ENCODE peak calls at places on chromosome X, in six cellular contexts. J, A, F, B, G and L are unnamed samples.
A peak's percentile ranks its signal among the peaks of the same experiment; 100 is the strongest.

GRCh38 chrX:152926923-152927322 is 29.1 kb downstream of the ZNF185 start:
- DNase-seq in J (no peak), A (peak; percentile 45), F (no peak), B (no peak), G (peak; percentile 23), L (peak; percentile 10)

GRCh38 chrX:21493226-21493850 is 119.1 kb downstream of the CNKSR2 start:
- DNase-seq in J (no peak), A (no peak), F (no peak), B (no peak), G (no peak), L (peak; percentile 47)

GRCh38 chrX:108036298-108036973 is 8.4 kb upstream of the VSIG1 start:
- DNase-seq in J (no peak), A (peak; percentile 3), F (no peak), B (no peak), G (peak; percentile 68), L (peak; percentile 93)

GRCh38 chrX:38379088-38379487 is 26.7 kb downstream of the OTC start:
- DNase-seq in J (no peak), A (no peak), F (no peak), B (no peak), G (no peak), L (no peak)

GRCh38 chrX:12901486-12901885 is 4.9 kb upstream of the TLR8 start:
- DNase-seq in J (peak; percentile 4), A (peak; percentile 54), F (peak; percentile 69), B (peak; percentile 52), G (peak; percentile 30), L (peak; percentile 39)

GRCh38 chrX:151970661-151971060 is 3.8 kb downstream of the GABRE start:
- DNase-seq in J (no peak), A (no peak), F (no peak), B (no peak), G (peak; percentile 65), L (peak; percentile 65)

GRCh38 chrX:110006161-110006560 is 3.2 kb downstream of the TMEM164 start:
- DNase-seq in J (no peak), A (no peak), F (no peak), B (no peak), G (no peak), L (no peak)

GRCh38 chrX:24153796-24154189 is 4.3 kb downstream of the ZFX start:
- DNase-seq in J (no peak), A (no peak), F (no peak), B (no peak), G (no peak), L (no peak)

GRCh38 chrX:154711264-154711663 is 39.6 kb downstream of the GAB3 start:
- DNase-seq in J (no peak), A (no peak), F (no peak), B (no peak), G (no peak), L (no peak)

GRCh38 chrX:67555578-67556203 is 11.9 kb downstream of the AR start:
- DNase-seq in J (no peak), A (peak; percentile 64), F (peak; percentile 46), B (peak; percentile 55), G (peak; percentile 44), L (peak; percentile 21)

GRCh38 chrX:23661671-23662070 is 5.6 kb upstream of the PRDX4 start:
- DNase-seq in J (no peak), A (no peak), F (no peak), B (no peak), G (no peak), L (peak; percentile 16)

GRCh38 chrX:66200855-66201795 is 37.1 kb downstream of the HEPH start:
- DNase-seq in J (no peak), A (no peak), F (no peak), B (no peak), G (peak; percentile 7), L (peak; percentile 17)

GRCh38 chrX:45669715-45670360 is 469.2 kb upstream of the DIPK2B start:
- DNase-seq in J (no peak), A (no peak), F (no peak), B (no peak), G (peak; percentile 0), L (peak; percentile 38)

GRCh38 chrX:46165411-46165810 is 379.8 kb downstream of the ZNF674 start:
- DNase-seq in J (no peak), A (peak; percentile 1), F (no peak), B (no peak), G (no peak), L (peak; percentile 16)

GRCh38 chrX:134631404-134632346 is 26.6 kb downstream of the PLAC1 start:
- DNase-seq in J (no peak), A (no peak), F (no peak), B (no peak), G (peak; percentile 79), L (peak; percentile 76)

GRCh38 chrX:110600745-110601310 is 194.8 kb downstream of the CHRDL1 start:
- DNase-seq in J (no peak), A (peak; percentile 2), F (no peak), B (no peak), G (no peak), L (no peak)

GRCh38 chrX:130196453-130196852 is 24.7 kb downstream of the RAB33A start:
- DNase-seq in J (no peak), A (no peak), F (no peak), B (no peak), G (peak; percentile 75), L (no peak)

GRCh38 chrX:102517331-102517730 is 792 bp upstream of the TMSB15A start:
- DNase-seq in J (no peak), A (peak; percentile 29), F (no peak), B (no peak), G (peak; percentile 1), L (peak; percentile 17)

GRCh38 chrX:1466232-1466661 is 13.5 kb upstream of the ASMTL start:
- DNase-seq in J (no peak), A (no peak), F (peak; percentile 43), B (peak; percentile 27), G (no peak), L (no peak)

GRCh38 chrX:77743720-77744119 is 42.3 kb downstream of the ATRX start:
- DNase-seq in J (no peak), A (peak; percentile 5), F (no peak), B (no peak), G (peak; percentile 25), L (peak; percentile 4)

DNA sequence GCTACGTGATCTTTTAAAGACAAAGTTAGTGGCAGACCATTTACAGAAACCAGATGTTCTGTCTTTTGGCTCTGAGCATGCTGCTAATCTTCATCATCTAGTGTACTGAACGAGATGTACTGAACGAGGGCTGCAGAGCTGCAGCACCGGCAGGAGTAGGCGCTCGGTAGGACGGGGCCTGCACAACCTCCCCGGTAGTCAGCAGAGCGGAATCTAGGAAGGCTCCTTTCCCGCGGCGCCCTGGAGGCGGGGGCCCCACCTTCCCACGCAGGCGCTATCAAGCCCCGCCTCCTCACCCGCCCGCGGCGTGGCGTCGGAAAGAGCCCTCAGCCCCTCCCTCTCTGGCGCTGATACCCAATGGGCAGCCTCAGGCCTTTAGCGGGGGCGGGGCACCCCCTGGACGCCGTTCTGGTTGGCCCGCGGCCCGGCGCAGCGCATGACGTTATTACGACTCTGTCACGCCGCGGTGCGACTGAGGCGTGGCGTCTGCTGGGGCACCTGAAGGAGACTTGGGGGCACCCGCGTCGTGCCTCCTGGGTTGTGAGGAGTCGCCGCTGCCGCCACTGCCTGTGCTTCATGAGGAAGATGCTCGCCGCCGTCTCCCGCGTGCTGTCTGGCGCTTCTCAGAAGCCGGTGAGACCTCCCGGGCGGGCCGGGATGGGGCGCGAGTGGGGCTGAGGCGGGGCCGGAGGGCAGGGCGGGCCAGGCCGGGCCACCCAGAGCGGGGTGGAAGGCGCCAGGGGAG is at the start of gene PDHA1:
- DNase-seq in J (peak; percentile 82), A (peak; percentile 93), F (peak; percentile 84), B (peak; percentile 91), G (peak; percentile 92), L (peak; percentile 87)
- H2BK5ac ChIP-seq in J (no peak within 1 kb of the TSS), A (no peak within 1 kb of the TSS), F (no peak within 1 kb of the TSS), B (no peak within 1 kb of the TSS), G (no peak within 1 kb of the TSS), L (peak within 1 kb of the TSS; percentile 80)

DNA sequence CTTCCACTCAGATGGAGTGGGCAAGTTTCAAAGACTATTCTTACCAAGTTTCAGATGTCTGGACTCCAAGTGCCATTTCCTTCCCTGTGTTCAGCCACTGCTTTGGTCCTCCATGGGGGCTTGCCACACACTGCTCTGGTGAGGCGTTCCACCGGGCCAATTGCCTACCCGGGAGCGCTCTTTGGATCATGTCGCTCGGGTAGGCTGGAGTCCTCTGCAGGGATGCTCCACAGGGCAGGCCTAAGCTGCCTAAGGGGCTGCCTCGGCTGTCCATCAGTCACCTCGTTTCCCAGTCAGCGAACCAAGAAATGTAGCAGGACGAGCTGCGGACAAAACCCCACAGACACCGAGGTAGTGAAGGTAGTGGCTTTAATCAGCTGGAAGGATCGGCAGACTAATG is 200.7 kb upstream of the KLF8 start:
- DNase-seq in J (no peak), A (no peak), F (no peak), B (no peak), G (no peak), L (no peak)
- H2BK5ac ChIP-seq in J (no peak overlapping the region), A (no peak overlapping the region), F (no peak overlapping the region), B (no peak overlapping the region), G (no peak overlapping the region), L (no peak overlapping the region)

GRCh38 chrX:133576876-133577275 is 161.6 kb upstream of the GPC4 start:
- DNase-seq in J (no peak), A (no peak), F (no peak), B (no peak), G (no peak), L (no peak)

GRCh38 chrX:133586443-133586842 is 171.2 kb upstream of the GPC4 start:
- DNase-seq in J (no peak), A (peak; percentile 46), F (no peak), B (no peak), G (no peak), L (no peak)

GRCh38 chrX:133575501-133575900 is 160.2 kb upstream of the GPC4 start:
- DNase-seq in J (no peak), A (no peak), F (no peak), B (no peak), G (no peak), L (no peak)

GRCh38 chrX:133583825-133584224 is 168.5 kb upstream of the GPC4 start:
- DNase-seq in J (no peak), A (no peak), F (no peak), B (no peak), G (no peak), L (no peak)

GRCh38 chrX:133580630-133581029 is 165.3 kb upstream of the GPC4 start:
- DNase-seq in J (no peak), A (no peak), F (no peak), B (no peak), G (no peak), L (no peak)
- H2BK5ac ChIP-seq in J (no peak overlapping the region), A (no peak overlapping the region), F (no peak overlapping the region), B (no peak overlapping the region), G (no peak overlapping the region), L (no peak overlapping the region)

GRCh38 chrX:74107666-74108065 is 196.3 kb upstream of the ZCCHC13 start:
- DNase-seq in J (no peak), A (no peak), F (no peak), B (no peak), G (no peak), L (no peak)

DNA sequence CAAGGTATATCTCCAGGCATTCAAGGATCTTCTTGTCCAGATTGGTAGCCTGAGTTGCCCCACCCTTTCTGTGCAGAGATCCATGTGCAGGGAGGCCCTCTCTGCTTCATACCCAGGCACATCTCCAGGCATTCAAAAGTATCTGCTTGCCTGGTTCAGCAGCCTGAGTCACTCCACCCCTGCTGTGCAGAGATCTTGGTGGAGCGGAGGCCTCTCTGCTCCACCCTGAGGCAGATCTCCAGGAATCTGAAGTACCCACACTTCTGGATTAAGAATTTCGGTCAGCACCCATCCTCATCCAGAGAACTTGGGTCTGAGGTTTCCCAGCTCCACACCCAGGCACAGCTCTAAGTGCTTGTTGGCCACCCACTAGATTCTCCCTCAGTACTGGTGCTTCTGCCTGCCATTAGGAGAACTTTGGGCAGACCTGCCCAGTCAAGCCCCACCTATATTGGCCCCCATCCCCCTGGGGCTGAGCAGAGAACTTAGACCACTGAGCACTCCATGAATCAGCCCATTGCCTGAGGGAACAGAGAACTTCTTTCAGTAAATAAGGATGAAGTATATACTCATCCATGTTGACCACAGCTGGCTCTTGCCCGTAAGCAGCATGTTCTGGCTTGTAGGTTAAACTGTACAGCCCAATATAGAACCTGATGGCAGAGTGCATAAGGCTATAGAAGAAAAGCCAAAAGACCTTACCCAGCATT is 199.5 kb upstream of the ZCCHC13 start:
- DNase-seq in J (no peak), A (no peak), F (no peak), B (no peak), G (no peak), L (peak; percentile 5)
- H2BK5ac ChIP-seq in J (no peak overlapping the region), A (no peak overlapping the region), F (no peak overlapping the region), B (no peak overlapping the region), G (no peak overlapping the region), L (no peak overlapping the region)